ENCODE peak calls at places on chromosome 22, in seven cellular contexts. G, J, M, S, I, E and R are unnamed samples.

GRCh38 chr22:32444068-32444467 is 20.2 kb downstream of the BPIFC start:
- DNase-seq in M (peak), S (no peak), E (no peak), I (no peak), G (no peak), J (peak), R (peak)

GRCh38 chr22:42905217-42905616 is 48.1 kb upstream of the ARFGAP3 start:
- DNase-seq in S (no peak), M (no peak), E (no peak), J (no peak), G (no peak), I (peak), R (no peak)

GRCh38 chr22:30217698-30218565 is 28.6 kb downstream of the LIF start:
- DNase-seq in E (no peak), J (no peak), I (no peak), M (no peak), S (no peak), G (no peak), R (no peak)

GRCh38 chr22:34976474-34976873 is 89.5 kb upstream of the ISX start:
- DNase-seq in M (no peak), J (no peak), I (no peak), G (no peak), E (no peak), S (no peak), R (no peak)

GRCh38 chr22:48717883-48718817 is 1109.5 kb downstream of the BRD1 start:
- DNase-seq in S (no peak), G (no peak), I (no peak), M (no peak), E (no peak), J (no peak), R (no peak)

GRCh38 chr22:29149841-29150555 is 55.7 kb upstream of the EMID1 start:
- DNase-seq in S (no peak), I (peak), M (no peak), G (no peak), J (no peak), E (no peak), R (peak)

GRCh38 chr22:45262931-45263789 is 21.6 kb upstream of the UPK3A start:
- DNase-seq in J (no peak), S (no peak), I (peak), E (peak), M (no peak), G (no peak), R (no peak)

GRCh38 chr22:47333625-47334024 is 571.2 kb downstream of the TBC1D22A start:
- DNase-seq in E (no peak), S (no peak), M (peak), G (peak), I (no peak), J (peak), R (no peak)

GRCh38 chr22:22753526-22754267 is 109.3 kb downstream of the GGTLC2 start:
- DNase-seq in S (no peak), E (peak), G (peak), M (peak), J (peak), I (peak), R (peak)

GRCh38 chr22:46378499-46379300 is 43.2 kb downstream of the TRMU start:
- DNase-seq in G (no peak), M (no peak), S (no peak), J (no peak), E (no peak), I (peak), R (no peak)

GRCh38 chr22:36073476-36073875 is 44.9 kb upstream of the RBFOX2 start:
- DNase-seq in I (no peak), E (no peak), S (no peak), J (no peak), G (no peak), M (no peak), R (no peak)

GRCh38 chr22:32574397-32574796 is 99.8 kb downstream of the FBXO7 start:
- DNase-seq in I (no peak), S (no peak), E (peak), M (no peak), G (no peak), J (no peak), R (no peak)

GRCh38 chr22:41908409-41909289 is 6.2 kb downstream of the SHISA8 start:
- DNase-seq in M (no peak), J (no peak), I (no peak), G (no peak), S (no peak), E (no peak), R (no peak)

GRCh38 chr22:36986242-36986821 is 32.9 kb downstream of the TST start:
- DNase-seq in G (no peak), I (no peak), S (no peak), J (peak), M (peak), E (peak), R (peak)

GRCh38 chr22:29716814-29717213 is 3.0 kb upstream of the CABP7 start:
- DNase-seq in M (peak), I (peak), S (peak), J (peak), G (peak), E (peak), R (peak)

GRCh38 chr22:42365337-42365865 is 66.8 kb downstream of the NFAM1 start:
- DNase-seq in M (no peak), G (no peak), E (no peak), J (no peak), S (peak), I (no peak), R (peak)

GRCh38 chr22:27531782-27532530 is 269.6 kb downstream of the MN1 start:
- DNase-seq in E (no peak), J (peak), I (no peak), S (no peak), G (peak), M (peak), R (peak)

GRCh38 chr22:46710842-46711241 is 27.2 kb downstream of the CERK start:
- DNase-seq in G (no peak), M (no peak), I (no peak), S (no peak), E (no peak), J (no peak), R (no peak)

GRCh38 chr22:34045311-34045710 is 125.0 kb upstream of the LARGE1 start:
- DNase-seq in I (no peak), M (no peak), J (no peak), G (no peak), S (no peak), E (no peak), R (no peak)

GRCh38 chr22:43000441-43001175 is 14.3 kb downstream of the PACSIN2 start:
- DNase-seq in J (no peak), I (no peak), S (no peak), M (peak), G (no peak), E (no peak), R (no peak)

GRCh38 chr22:29435236-29435635 is 3.1 kb upstream of the RFPL1 start:
- DNase-seq in E (no peak), G (no peak), I (no peak), S (no peak), M (no peak), J (no peak), R (no peak)

GRCh38 chr22:46528121-46528610 is 9.3 kb downstream of the CELSR1 start:
- DNase-seq in J (peak), S (no peak), G (peak), E (no peak), I (no peak), M (peak), R (no peak)

GRCh38 chr22:36461665-36462474 is 19.6 kb downstream of the TXN2 start:
- DNase-seq in M (peak), J (peak), E (no peak), I (no peak), S (peak), G (peak), R (peak)

GRCh38 chr22:40247976-40248375 is 70.3 kb downstream of the TNRC6B start:
- DNase-seq in E (peak), S (no peak), M (no peak), G (no peak), J (no peak), I (no peak), R (no peak)

GRCh38 chr22:23896166-23896522 is 2.0 kb downstream of the MIF start:
- DNase-seq in I (no peak), M (no peak), S (no peak), E (no peak), J (no peak), G (no peak), R (no peak)
- H3K4me3 ChIP-seq in I (no peak), M (peak), S (no peak), E (peak), J (peak), G (no peak), R (no peak)

DNA sequence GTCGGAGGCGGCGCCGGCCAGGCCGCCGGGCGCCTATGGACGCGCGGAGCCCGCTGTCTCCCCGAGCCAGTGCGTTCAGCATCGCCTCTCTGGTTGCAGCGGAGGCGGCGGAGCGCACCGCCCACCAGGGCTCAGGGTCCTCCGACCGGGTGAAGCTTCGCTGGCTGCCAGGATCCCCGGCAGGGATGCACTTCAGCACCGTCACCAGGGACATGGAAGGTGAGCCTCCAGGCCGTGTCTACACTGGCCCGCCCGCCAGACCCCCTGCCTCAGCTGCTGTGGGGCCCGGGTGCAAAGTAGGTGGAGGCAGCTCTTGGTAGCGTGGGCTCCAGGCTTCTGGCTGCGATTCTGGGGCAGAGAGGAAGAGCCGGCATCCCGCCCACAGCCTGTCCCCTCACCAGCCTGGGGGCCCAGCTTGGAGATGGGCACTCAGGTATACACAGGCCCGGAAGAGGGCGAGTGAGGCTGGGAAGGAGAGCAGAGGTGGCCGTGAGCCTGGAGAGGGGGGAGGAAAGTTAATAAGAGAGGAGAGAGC is 1.1 kb upstream of the TBX1 start:
- DNase-seq in M (no peak), E (no peak), J (no peak), I (no peak), S (no peak), G (no peak), R (no peak)
- H3K4me3 ChIP-seq in M (peak), E (no peak), J (no peak), I (no peak), S (no peak), G (no peak), R (no peak)

GRCh38 chr22:17371446-17371845 is 2.2 kb downstream of the CECR2 start:
- DNase-seq in I (no peak), J (no peak), M (no peak), S (no peak), G (no peak), E (no peak), R (no peak)
- H3K4me3 ChIP-seq in I (peak), J (no peak), M (no peak), S (no peak), G (no peak), E (no peak), R (no peak)

DNA sequence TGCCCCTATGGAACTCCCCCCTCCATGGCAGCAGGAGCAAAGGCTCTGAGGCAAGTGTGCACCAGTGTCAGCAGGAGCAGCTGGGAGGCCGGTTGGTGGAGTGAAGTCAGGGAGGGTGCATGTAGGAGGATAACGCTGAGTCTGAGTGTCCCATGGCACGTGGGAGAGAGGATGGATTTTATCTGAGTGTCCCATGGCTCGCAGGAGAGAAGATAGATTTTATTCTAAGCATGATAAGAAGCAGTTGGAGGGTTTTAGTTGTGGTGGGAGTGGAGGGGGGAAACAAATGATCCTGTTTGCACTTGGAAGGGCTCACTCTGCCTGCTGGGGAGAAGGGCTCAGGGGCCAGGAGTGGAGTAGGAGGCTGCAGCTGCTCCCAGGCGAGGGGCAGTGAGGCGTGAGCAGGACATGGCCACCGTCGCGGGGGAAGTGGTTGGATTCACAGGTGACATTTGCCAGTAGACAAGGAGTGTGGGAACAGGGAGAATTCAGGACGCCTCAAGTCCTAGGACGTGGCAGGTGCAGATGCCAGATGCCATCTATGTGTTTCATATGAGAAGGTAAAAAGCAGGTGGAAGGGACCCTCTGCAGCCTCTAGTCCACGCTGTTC is 33.6 kb upstream of the PARVG start:
- DNase-seq in S (no peak), G (no peak), I (no peak), M (no peak), J (no peak), E (no peak), R (peak)
- H3K4me3 ChIP-seq in S (no peak), G (no peak), I (no peak), M (no peak), J (no peak), E (no peak), R (no peak)

GRCh38 chr22:38125038-38125610 is 14.6 kb upstream of the BAIAP2L2 start:
- DNase-seq in J (no peak), E (no peak), G (no peak), I (no peak), S (no peak), M (no peak), R (no peak)

GRCh38 chr22:38127869-38128268 is 17.4 kb upstream of the BAIAP2L2 start:
- DNase-seq in J (no peak), S (no peak), I (no peak), G (no peak), E (no peak), M (no peak), R (no peak)

GRCh38 chr22:38129021-38129420 is 18.5 kb upstream of the BAIAP2L2 start:
- DNase-seq in M (no peak), E (no peak), G (no peak), S (no peak), I (no peak), J (no peak), R (no peak)

GRCh38 chr22:38125731-38126344 is 15.4 kb upstream of the BAIAP2L2 start:
- DNase-seq in M (no peak), E (no peak), I (peak), J (no peak), G (no peak), S (no peak), R (no peak)

DNA sequence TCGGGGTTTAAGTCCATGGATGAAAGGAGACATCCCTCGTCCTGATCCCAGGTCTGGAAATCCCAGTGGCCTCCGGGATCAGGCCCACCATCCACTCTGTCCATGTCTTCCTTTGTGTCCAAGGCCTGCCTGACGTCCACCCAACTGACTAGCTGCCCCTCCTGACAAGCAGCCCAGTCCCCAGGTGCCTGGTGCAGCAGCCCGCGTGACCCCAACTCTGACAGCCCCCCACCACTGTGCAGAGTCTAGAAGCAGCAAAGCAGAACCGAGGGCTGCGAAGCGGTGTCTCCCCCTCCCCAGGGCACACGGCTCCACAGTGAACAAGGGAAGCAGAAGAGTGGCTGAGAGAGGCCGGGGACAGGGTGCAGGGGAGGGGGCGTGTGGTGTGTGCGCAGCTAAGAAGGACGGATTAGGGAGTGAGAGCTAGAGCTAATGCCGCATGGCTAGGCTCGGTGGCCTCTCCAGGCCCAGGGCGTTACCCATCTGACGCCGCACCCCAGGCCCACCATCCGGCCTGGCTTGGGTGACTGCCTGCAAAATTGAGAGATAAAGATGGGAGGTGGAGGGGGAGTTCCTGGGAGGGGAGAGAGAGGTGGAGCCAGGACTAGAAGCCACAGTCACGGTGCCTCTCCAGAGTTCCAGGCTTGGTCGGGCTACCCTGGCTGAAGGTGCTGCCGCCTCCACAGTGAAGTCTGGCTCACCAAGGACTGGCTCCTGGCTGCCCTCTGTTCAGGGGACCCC is 16.6 kb upstream of the BAIAP2L2 start:
- DNase-seq in J (no peak), S (no peak), M (no peak), E (no peak), I (no peak), G (no peak), R (no peak)
- H3K4me3 ChIP-seq in J (no peak), S (no peak), M (no peak), E (no peak), I (no peak), G (no peak), R (no peak)

GRCh38 chr22:19473578-19473977 is 5.4 kb downstream of the UFD1 start:
- DNase-seq in J (peak), E (no peak), M (no peak), I (no peak), S (no peak), G (no peak), R (no peak)
- H3K4me3 ChIP-seq in J (no peak), E (no peak), M (no peak), I (no peak), S (no peak), G (no peak), R (no peak)